ENCODE peak calls at places on chromosomes 3 and 15, in five cellular contexts. One of them, this sample, is unnamed.

GRCh38 chr3:14913071-14913925 is 34.1 kb upstream of the NR2C2 start:
- DNase-seq in lung: no peak
- DNase-seq in amniotic stem cell: no peak
- DNase-seq in neural progenitor cell: no peak
- DNase-seq in LoVo: no peak
- DNase-seq in this sample: no peak

GRCh38 chr3:28577941-28578340 is 229.3 kb upstream of the AZI2 start:
- DNase-seq in LoVo: no peak
- DNase-seq in amniotic stem cell: no peak
- DNase-seq in lung: no peak
- DNase-seq in neural progenitor cell: no peak
- DNase-seq in this sample: no peak

GRCh38 chr15:71448688-71449114 is 333.4 kb downstream of the THSD4 start:
- DNase-seq in LoVo: peak
- DNase-seq in amniotic stem cell: no peak
- DNase-seq in neural progenitor cell: peak
- DNase-seq in lung: peak
- DNase-seq in this sample: peak

GRCh38 chr3:123338620-123339061 is 110.2 kb downstream of the ADCY5 start:
- DNase-seq in amniotic stem cell: no peak
- DNase-seq in lung: no peak
- DNase-seq in neural progenitor cell: no peak
- DNase-seq in LoVo: no peak
- DNase-seq in this sample: no peak

GRCh38 chr3:42988097-42988496 is 9.0 kb downstream of the GASK1A start:
- DNase-seq in LoVo: no peak
- DNase-seq in neural progenitor cell: no peak
- DNase-seq in lung: no peak
- DNase-seq in amniotic stem cell: no peak
- DNase-seq in this sample: no peak

GRCh38 chr15:73927476-73928240 is 1.4 kb downstream of the LOXL1 start:
- DNase-seq in amniotic stem cell: peak
- DNase-seq in lung: peak
- DNase-seq in neural progenitor cell: peak
- DNase-seq in LoVo: no peak
- DNase-seq in this sample: peak

GRCh38 chr3:157388976-157389375 is 47.7 kb upstream of the PTX3 start:
- DNase-seq in amniotic stem cell: no peak
- DNase-seq in LoVo: no peak
- DNase-seq in neural progenitor cell: no peak
- DNase-seq in lung: no peak
- DNase-seq in this sample: no peak

GRCh38 chr3:188584162-188584529 is 430.2 kb downstream of the LPP start:
- DNase-seq in neural progenitor cell: no peak
- DNase-seq in lung: no peak
- DNase-seq in LoVo: no peak
- DNase-seq in amniotic stem cell: no peak
- DNase-seq in this sample: no peak

GRCh38 chr3:160135850-160136249 is 89.4 kb upstream of the C3orf80 start:
- DNase-seq in neural progenitor cell: no peak
- DNase-seq in lung: no peak
- DNase-seq in amniotic stem cell: no peak
- DNase-seq in LoVo: no peak
- DNase-seq in this sample: no peak

GRCh38 chr3:16828815-16829214 is 55.9 kb upstream of the PLCL2 start:
- DNase-seq in lung: no peak
- DNase-seq in LoVo: peak
- DNase-seq in amniotic stem cell: no peak
- DNase-seq in neural progenitor cell: peak
- DNase-seq in this sample: peak

GRCh38 chr3:171833006-171833405 is 10.1 kb upstream of the TMEM212 start:
- DNase-seq in LoVo: no peak
- DNase-seq in amniotic stem cell: no peak
- DNase-seq in neural progenitor cell: no peak
- DNase-seq in lung: no peak
- DNase-seq in this sample: no peak